ENCODE peak calls at places on chromosomes 13 and 19, in ten cellular contexts. One of them, this sample, is unnamed.

GRCh38 chr19:50660083-50660366 is 10.8 kb downstream of the C19orf81 start:
- DNase-seq in SK-N-SH: no peak
- DNase-seq in heart left ventricle: no peak
- DNase-seq in Caco-2: no peak
- DNase-seq in gastrocnemius medialis: no peak
- DNase-seq in adrenal gland: no peak
- DNase-seq in colonic mucosa: no peak
- DNase-seq in tibial nerve: no peak
- DNase-seq in fibroblast of lung: no peak
- DNase-seq in lower lobe of right lung: no peak
- DNase-seq in this sample: no peak

GRCh38 chr13:42894765-42895181 is 97.3 kb downstream of the EPSTI1 start:
- DNase-seq in SK-N-SH: peak; percentile 35
- DNase-seq in heart left ventricle: no peak
- DNase-seq in Caco-2: no peak
- DNase-seq in gastrocnemius medialis: no peak
- DNase-seq in adrenal gland: peak; percentile 86
- DNase-seq in colonic mucosa: peak; percentile 29
- DNase-seq in tibial nerve: no peak
- DNase-seq in fibroblast of lung: peak; percentile 6
- DNase-seq in lower lobe of right lung: no peak
- DNase-seq in this sample: no peak

GRCh38 chr13:47598340-47598911 is 402.6 kb downstream of the SUCLA2 start:
- DNase-seq in SK-N-SH: peak; percentile 7
- DNase-seq in heart left ventricle: no peak
- DNase-seq in Caco-2: no peak
- DNase-seq in gastrocnemius medialis: no peak
- DNase-seq in adrenal gland: no peak
- DNase-seq in colonic mucosa: no peak
- DNase-seq in tibial nerve: no peak
- DNase-seq in fibroblast of lung: peak; percentile 12
- DNase-seq in lower lobe of right lung: no peak
- DNase-seq in this sample: no peak

GRCh38 chr13:103187621-103188020 is 121.4 kb upstream of the SLC10A2 start:
- DNase-seq in SK-N-SH: no peak
- DNase-seq in heart left ventricle: no peak
- DNase-seq in Caco-2: peak; percentile 37
- DNase-seq in gastrocnemius medialis: no peak
- DNase-seq in adrenal gland: no peak
- DNase-seq in colonic mucosa: no peak
- DNase-seq in tibial nerve: no peak
- DNase-seq in fibroblast of lung: no peak
- DNase-seq in lower lobe of right lung: no peak
- DNase-seq in this sample: no peak

GRCh38 chr13:19618925-19619324 is 14.5 kb upstream of the MPHOSPH8 start:
- DNase-seq in SK-N-SH: peak; percentile 49
- DNase-seq in heart left ventricle: no peak
- DNase-seq in Caco-2: no peak
- DNase-seq in gastrocnemius medialis: no peak
- DNase-seq in adrenal gland: no peak
- DNase-seq in colonic mucosa: peak; percentile 30
- DNase-seq in tibial nerve: no peak
- DNase-seq in fibroblast of lung: peak; percentile 10
- DNase-seq in lower lobe of right lung: no peak
- DNase-seq in this sample: no peak

GRCh38 chr13:20544186-20544914 is 18.7 kb upstream of the CRYL1 start:
- DNase-seq in SK-N-SH: no peak
- DNase-seq in heart left ventricle: no peak
- DNase-seq in Caco-2: no peak
- DNase-seq in gastrocnemius medialis: no peak
- DNase-seq in adrenal gland: no peak
- DNase-seq in colonic mucosa: no peak
- DNase-seq in tibial nerve: no peak
- DNase-seq in fibroblast of lung: no peak
- DNase-seq in lower lobe of right lung: no peak
- DNase-seq in this sample: no peak

GRCh38 chr13:31052478-31052877 is 109.2 kb downstream of the HSPH1 start:
- DNase-seq in SK-N-SH: no peak
- DNase-seq in heart left ventricle: no peak
- DNase-seq in Caco-2: no peak
- DNase-seq in gastrocnemius medialis: no peak
- DNase-seq in adrenal gland: no peak
- DNase-seq in colonic mucosa: no peak
- DNase-seq in tibial nerve: no peak
- DNase-seq in fibroblast of lung: no peak
- DNase-seq in lower lobe of right lung: no peak
- DNase-seq in this sample: no peak

GRCh38 chr13:39603424-39603947 is 493 bp upstream of the LHFPL6 start:
- DNase-seq in SK-N-SH: peak; percentile 25
- DNase-seq in heart left ventricle: no peak
- DNase-seq in Caco-2: no peak
- DNase-seq in gastrocnemius medialis: peak; percentile 12
- DNase-seq in adrenal gland: peak; percentile 33
- DNase-seq in colonic mucosa: no peak
- DNase-seq in tibial nerve: no peak
- DNase-seq in fibroblast of lung: peak; percentile 34
- DNase-seq in lower lobe of right lung: no peak
- DNase-seq in this sample: no peak

GRCh38 chr13:32851083-32852064 is 164.8 kb upstream of the KL start:
- DNase-seq in SK-N-SH: no peak
- DNase-seq in heart left ventricle: no peak
- DNase-seq in Caco-2: no peak
- DNase-seq in gastrocnemius medialis: no peak
- DNase-seq in adrenal gland: no peak
- DNase-seq in colonic mucosa: no peak
- DNase-seq in tibial nerve: no peak
- DNase-seq in fibroblast of lung: no peak
- DNase-seq in lower lobe of right lung: no peak
- DNase-seq in this sample: no peak

GRCh38 chr19:19738564-19738963 is 5.7 kb upstream of the ZNF14 start:
- DNase-seq in SK-N-SH: peak; percentile 4
- DNase-seq in heart left ventricle: no peak
- DNase-seq in Caco-2: no peak
- DNase-seq in gastrocnemius medialis: no peak
- DNase-seq in adrenal gland: no peak
- DNase-seq in colonic mucosa: no peak
- DNase-seq in tibial nerve: no peak
- DNase-seq in fibroblast of lung: no peak
- DNase-seq in lower lobe of right lung: no peak
- DNase-seq in this sample: no peak

GRCh38 chr13:33123066-33123940 is 107.1 kb downstream of the KL start:
- DNase-seq in SK-N-SH: no peak
- DNase-seq in heart left ventricle: peak; percentile 68
- DNase-seq in Caco-2: no peak
- DNase-seq in gastrocnemius medialis: peak; percentile 54
- DNase-seq in adrenal gland: peak; percentile 67
- DNase-seq in colonic mucosa: no peak
- DNase-seq in tibial nerve: no peak
- DNase-seq in fibroblast of lung: peak; percentile 75
- DNase-seq in lower lobe of right lung: peak; percentile 53
- DNase-seq in this sample: no peak

GRCh38 chr19:42846597-42846996 is 32.9 kb downstream of the PSG1 start:
- DNase-seq in SK-N-SH: no peak
- DNase-seq in heart left ventricle: no peak
- DNase-seq in Caco-2: no peak
- DNase-seq in gastrocnemius medialis: no peak
- DNase-seq in adrenal gland: no peak
- DNase-seq in colonic mucosa: no peak
- DNase-seq in tibial nerve: no peak
- DNase-seq in fibroblast of lung: peak; percentile 22
- DNase-seq in lower lobe of right lung: no peak
- DNase-seq in this sample: no peak

GRCh38 chr19:42850981-42851717 is 28.4 kb downstream of the PSG1 start:
- DNase-seq in SK-N-SH: no peak
- DNase-seq in heart left ventricle: no peak
- DNase-seq in Caco-2: peak; percentile 65
- DNase-seq in gastrocnemius medialis: peak; percentile 70
- DNase-seq in adrenal gland: peak; percentile 73
- DNase-seq in colonic mucosa: no peak
- DNase-seq in tibial nerve: peak; percentile 28
- DNase-seq in fibroblast of lung: peak; percentile 98
- DNase-seq in lower lobe of right lung: no peak
- DNase-seq in this sample: peak; percentile 89
- H3K27me3 ChIP-seq in SK-N-SH: no peaks in the 10 kb centered on the region
- H3K27me3 ChIP-seq in heart left ventricle: no peaks in the 10 kb centered on the region
- H3K27me3 ChIP-seq in Caco-2: no peaks in the 10 kb centered on the region
- H3K27me3 ChIP-seq in gastrocnemius medialis: no peaks in the 10 kb centered on the region
- H3K27me3 ChIP-seq in adrenal gland: no peaks in the 10 kb centered on the region
- H3K27me3 ChIP-seq in colonic mucosa: no peaks in the 10 kb centered on the region
- H3K27me3 ChIP-seq in tibial nerve: no peaks in the 10 kb centered on the region
- H3K27me3 ChIP-seq in fibroblast of lung: no peaks in the 10 kb centered on the region
- H3K27me3 ChIP-seq in lower lobe of right lung: no peaks in the 10 kb centered on the region
- H3K27me3 ChIP-seq in this sample: no peaks in the 10 kb centered on the region

DNA sequence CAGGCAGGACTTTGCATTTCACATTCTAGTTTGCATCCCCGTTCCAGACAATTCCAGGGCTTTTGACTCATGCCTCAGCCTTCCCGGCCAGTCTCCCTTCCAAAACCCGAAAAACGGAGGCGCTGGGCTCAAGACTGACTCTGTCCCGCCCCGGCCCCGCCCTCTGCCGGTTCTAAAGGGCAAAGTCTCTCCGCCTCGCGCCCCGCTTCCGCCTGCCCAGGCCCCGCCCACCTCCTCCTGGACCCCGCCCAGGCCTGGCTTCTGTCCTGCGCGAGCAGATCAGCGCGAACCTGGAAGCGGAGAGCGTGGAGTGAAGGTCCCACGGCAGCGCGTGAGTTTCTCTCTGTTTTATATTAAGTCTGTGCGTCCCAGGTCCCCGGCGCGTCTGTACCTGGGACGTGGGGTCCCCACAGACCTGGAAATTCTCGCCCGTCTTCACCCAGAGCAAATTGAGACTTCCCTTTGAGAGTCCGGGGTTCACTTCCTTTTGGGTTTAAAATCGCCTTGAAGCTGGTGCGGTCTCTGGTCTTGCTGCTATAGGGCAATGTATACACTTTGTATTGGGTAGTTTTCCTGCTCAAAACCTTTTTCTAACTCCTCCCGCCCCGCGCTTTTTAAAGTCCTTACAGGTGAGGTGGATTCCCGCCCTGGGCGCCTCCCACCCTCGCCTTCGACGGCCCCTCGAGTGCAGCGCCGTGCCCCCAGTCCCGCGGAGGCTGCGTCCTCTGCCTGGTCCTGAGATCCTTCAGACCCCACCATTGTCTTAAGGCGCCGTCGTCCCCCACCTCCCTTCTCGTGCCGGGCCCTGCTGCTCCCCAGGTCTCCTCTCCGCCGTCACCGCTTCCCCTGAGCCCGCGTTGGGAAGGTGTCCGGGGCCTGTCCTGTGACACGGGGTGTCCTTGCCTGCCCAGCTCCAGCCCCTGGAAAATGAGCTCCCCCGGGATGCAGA is 31.2 kb downstream of the ZNF701 start:
- DNase-seq in SK-N-SH: peak; percentile 95
- DNase-seq in heart left ventricle: peak; percentile 97
- DNase-seq in Caco-2: peak; percentile 96
- DNase-seq in gastrocnemius medialis: peak; percentile 83
- DNase-seq in adrenal gland: peak; percentile 94
- DNase-seq in colonic mucosa: peak; percentile 98
- DNase-seq in tibial nerve: peak; percentile 91
- DNase-seq in fibroblast of lung: peak; percentile 88
- DNase-seq in lower lobe of right lung: peak; percentile 96
- DNase-seq in this sample: peak; percentile 74
- H3K4me3 ChIP-seq in SK-N-SH: peak overlapping the region; percentile 81
- H3K4me3 ChIP-seq in heart left ventricle: peak overlapping the region; percentile 72
- H3K4me3 ChIP-seq in Caco-2: peak overlapping the region; percentile 89
- H3K4me3 ChIP-seq in gastrocnemius medialis: peak overlapping the region; percentile 78
- H3K4me3 ChIP-seq in adrenal gland: peak overlapping the region; percentile 59
- H3K4me3 ChIP-seq in colonic mucosa: peak overlapping the region; percentile 67
- H3K4me3 ChIP-seq in tibial nerve: peak overlapping the region; percentile 69
- H3K4me3 ChIP-seq in fibroblast of lung: peak overlapping the region; percentile 68
- H3K4me3 ChIP-seq in lower lobe of right lung: peak overlapping the region; percentile 74
- H3K4me3 ChIP-seq in this sample: peak overlapping the region; percentile 60

GRCh38 chr19:33407716-33408115 is 34.2 kb downstream of the CEBPG start:
- DNase-seq in SK-N-SH: peak; percentile 30
- DNase-seq in heart left ventricle: peak; percentile 42
- DNase-seq in Caco-2: no peak
- DNase-seq in gastrocnemius medialis: no peak
- DNase-seq in adrenal gland: no peak
- DNase-seq in colonic mucosa: no peak
- DNase-seq in tibial nerve: no peak
- DNase-seq in fibroblast of lung: no peak
- DNase-seq in lower lobe of right lung: peak; percentile 46
- DNase-seq in this sample: no peak

GRCh38 chr19:33409906-33410685 is 36.6 kb downstream of the CEBPG start:
- DNase-seq in SK-N-SH: no peak
- DNase-seq in heart left ventricle: peak; percentile 51
- DNase-seq in Caco-2: no peak
- DNase-seq in gastrocnemius medialis: no peak
- DNase-seq in adrenal gland: no peak
- DNase-seq in colonic mucosa: no peak
- DNase-seq in tibial nerve: no peak
- DNase-seq in fibroblast of lung: no peak
- DNase-seq in lower lobe of right lung: no peak
- DNase-seq in this sample: no peak

GRCh38 chr19:33408538-33408937 is 35.0 kb downstream of the CEBPG start:
- DNase-seq in SK-N-SH: no peak
- DNase-seq in heart left ventricle: no peak
- DNase-seq in Caco-2: no peak
- DNase-seq in gastrocnemius medialis: no peak
- DNase-seq in adrenal gland: no peak
- DNase-seq in colonic mucosa: no peak
- DNase-seq in tibial nerve: no peak
- DNase-seq in fibroblast of lung: no peak
- DNase-seq in lower lobe of right lung: no peak
- DNase-seq in this sample: no peak

GRCh38 chr19:33408116-33408515 is 34.6 kb downstream of the CEBPG start:
- DNase-seq in SK-N-SH: peak; percentile 23
- DNase-seq in heart left ventricle: no peak
- DNase-seq in Caco-2: no peak
- DNase-seq in gastrocnemius medialis: no peak
- DNase-seq in adrenal gland: no peak
- DNase-seq in colonic mucosa: no peak
- DNase-seq in tibial nerve: no peak
- DNase-seq in fibroblast of lung: no peak
- DNase-seq in lower lobe of right lung: no peak
- DNase-seq in this sample: no peak

DNA sequence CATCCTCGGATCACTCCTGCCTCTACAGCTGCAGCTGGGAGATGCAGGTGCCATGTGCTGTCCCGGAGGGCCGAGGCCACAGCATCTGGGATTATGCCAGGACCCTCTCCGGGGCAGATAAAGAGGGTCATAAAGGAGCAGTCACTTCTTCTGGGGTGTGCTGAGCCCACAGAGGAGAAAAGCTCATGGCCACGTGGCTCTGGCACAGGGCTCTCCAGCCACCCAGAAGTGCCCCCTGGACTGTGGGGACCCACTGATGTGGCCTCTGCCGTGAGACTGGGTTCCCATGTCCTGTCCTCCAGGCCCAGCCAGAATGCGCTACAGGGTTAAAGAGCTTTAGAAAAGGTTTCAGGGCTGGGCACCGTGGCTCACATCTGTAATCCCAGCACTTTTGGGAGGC is 35.5 kb downstream of the CEBPG start:
- DNase-seq in SK-N-SH: peak; percentile 45
- DNase-seq in heart left ventricle: no peak
- DNase-seq in Caco-2: no peak
- DNase-seq in gastrocnemius medialis: no peak
- DNase-seq in adrenal gland: no peak
- DNase-seq in colonic mucosa: no peak
- DNase-seq in tibial nerve: no peak
- DNase-seq in fibroblast of lung: no peak
- DNase-seq in lower lobe of right lung: no peak
- DNase-seq in this sample: no peak
- TF ChIP-seq CTCF in SK-N-SH: no peak
- TF ChIP-seq CTCF in heart left ventricle: no peak
- TF ChIP-seq CTCF in Caco-2: no peak
- TF ChIP-seq CTCF in gastrocnemius medialis: no peak
- TF ChIP-seq CTCF in adrenal gland: no peak
- TF ChIP-seq CTCF in colonic mucosa: no peak
- TF ChIP-seq CTCF in tibial nerve: no peak
- TF ChIP-seq CTCF in fibroblast of lung: no peak
- TF ChIP-seq CTCF in lower lobe of right lung: no peak
- TF ChIP-seq CTCF in this sample: no peak

GRCh38 chr19:12881172-12881808 is at the start of gene DNASE2:
- DNase-seq in SK-N-SH: peak; percentile 95
- DNase-seq in heart left ventricle: peak; percentile 96
- DNase-seq in Caco-2: peak; percentile 75
- DNase-seq in gastrocnemius medialis: peak; percentile 99
- DNase-seq in adrenal gland: peak; percentile 98
- DNase-seq in colonic mucosa: peak; percentile 98
- DNase-seq in tibial nerve: peak; percentile 96
- DNase-seq in fibroblast of lung: peak; percentile 89
- DNase-seq in lower lobe of right lung: peak; percentile 99
- DNase-seq in this sample: peak; percentile 76
- H3K27me3 ChIP-seq in SK-N-SH: peaks cover 11% of the 10 kb centered on the region
- H3K27me3 ChIP-seq in heart left ventricle: peaks cover 17% of the 10 kb centered on the region
- H3K27me3 ChIP-seq in Caco-2: no peaks in the 10 kb centered on the region
- H3K27me3 ChIP-seq in gastrocnemius medialis: peaks cover 25% of the 10 kb centered on the region
- H3K27me3 ChIP-seq in adrenal gland: peaks cover 20% of the 10 kb centered on the region
- H3K27me3 ChIP-seq in colonic mucosa: no peaks in the 10 kb centered on the region
- H3K27me3 ChIP-seq in tibial nerve: peaks cover 29% of the 10 kb centered on the region
- H3K27me3 ChIP-seq in fibroblast of lung: peaks cover 11% of the 10 kb centered on the region
- H3K27me3 ChIP-seq in lower lobe of right lung: peaks cover 15% of the 10 kb centered on the region
- H3K27me3 ChIP-seq in this sample: peaks cover 25% of the 10 kb centered on the region